ENCODE peak calls at places on chromosomes 6 and 20, in eight cellular contexts. E, X, Y, U, Z, R, J and S are unnamed samples.

GRCh38 chr6:46772038-46772437 is 21.2 kb upstream of the MEP1A start:
- DNase-seq in U (no peak), R (no peak), J (no peak), X (no peak), Y (no peak), E (no peak), Z (no peak), S (no peak)

GRCh38 chr6:129943637-129944271 is 74.6 kb upstream of the L3MBTL3 start:
- DNase-seq in R (no peak), U (no peak), Y (no peak), J (no peak), Z (no peak), E (no peak), X (no peak), S (no peak)

GRCh38 chr20:45373353-45374100 is 4.6 kb downstream of the TP53TG5 start:
- DNase-seq in Y (peak), U (peak), Z (peak), E (peak), X (no peak), J (peak), R (peak), S (no peak)

GRCh38 chr20:44057698-44058675 is 129.0 kb downstream of the JPH2 start:
- DNase-seq in E (no peak), J (no peak), Y (peak), Z (no peak), X (no peak), R (no peak), U (no peak), S (no peak)

GRCh38 chr6:138346302-138347195 is 31.2 kb upstream of the SMIM28 start:
- DNase-seq in Z (no peak), Y (peak), J (no peak), E (no peak), X (no peak), R (peak), U (no peak), S (peak)

GRCh38 chr6:90294989-90295853 is 1.4 kb downstream of the BACH2 start:
- DNase-seq in R (peak), Y (peak), U (peak), E (no peak), J (peak), Z (peak), X (no peak), S (no peak)

GRCh38 chr20:23368316-23369110 is 6.5 kb downstream of the GZF1 start:
- DNase-seq in E (no peak), U (no peak), R (no peak), X (no peak), J (no peak), Y (peak), Z (no peak), S (no peak)

GRCh38 chr6:39947611-39948068 is 13.4 kb upstream of the MOCS1 start:
- DNase-seq in Z (no peak), R (no peak), J (no peak), X (no peak), U (no peak), Y (no peak), E (no peak), S (no peak)

GRCh38 chr6:29651413-29652197 is 5.3 kb upstream of the MOG start:
- DNase-seq in E (peak), Z (no peak), J (peak), X (no peak), U (no peak), R (peak), Y (peak), S (no peak)

GRCh38 chr6:169416249-169416648 is 162.6 kb upstream of the THBS2 start:
- DNase-seq in J (no peak), U (no peak), Y (no peak), X (no peak), E (no peak), Z (no peak), R (no peak), S (no peak)

GRCh38 chr6:15870354-15871043 is 207.7 kb upstream of the DTNBP1 start:
- DNase-seq in E (no peak), Z (no peak), X (no peak), U (no peak), Y (peak), R (peak), J (no peak), S (no peak)

GRCh38 chr6:37824170-37824569 is 4.6 kb downstream of the ZFAND3 start:
- DNase-seq in Y (no peak), Z (no peak), E (no peak), U (no peak), R (no peak), X (no peak), J (no peak), S (no peak)

GRCh38 chr6:11785953-11786579 is 7.5 kb upstream of the ADTRP start:
- DNase-seq in Z (peak), X (no peak), R (no peak), Y (no peak), U (no peak), J (no peak), E (no peak), S (no peak)

GRCh38 chr20:63009988-63010769 is 3.4 kb upstream of the BHLHE23 start:
- DNase-seq in Z (peak), J (no peak), R (peak), X (no peak), Y (no peak), U (no peak), E (no peak), S (no peak)

GRCh38 chr20:47719211-47719610 is 66.1 kb downstream of the SULF2 start:
- DNase-seq in R (no peak), Z (no peak), J (no peak), E (no peak), U (no peak), X (no peak), Y (no peak), S (no peak)

GRCh38 chr6:75368151-75368779 is 83.7 kb upstream of the TMEM30A start:
- DNase-seq in X (no peak), Y (no peak), Z (peak), E (peak), R (peak), J (peak), U (no peak), S (peak)

GRCh38 chr6:18423426-18423825 is 36.3 kb downstream of the RNF144B start:
- DNase-seq in E (no peak), Z (no peak), X (no peak), Y (no peak), R (no peak), J (no peak), U (no peak), S (no peak)

GRCh38 chr6:29653452-29654038 is 3.3 kb upstream of the MOG start:
- DNase-seq in X (peak), Z (peak), Y (peak), J (peak), U (no peak), R (peak), E (peak), S (no peak)

GRCh38 chr20:60209048-60209447 is 250.8 kb downstream of the CDH26 start:
- DNase-seq in U (no peak), Z (no peak), E (no peak), R (no peak), J (no peak), Y (no peak), X (no peak), S (no peak)

GRCh38 chr6:135830971-135831370 is 20.5 kb upstream of the PDE7B start:
- DNase-seq in E (no peak), Y (no peak), X (no peak), Z (no peak), J (no peak), R (no peak), U (no peak), S (no peak)

GRCh38 chr20:59204201-59204894 is 40.7 kb downstream of the ZNF831 start:
- DNase-seq in J (no peak), R (no peak), X (no peak), Y (no peak), Z (no peak), E (no peak), U (no peak), S (no peak)

GRCh38 chr6:24872769-24873168 is 63.0 kb downstream of the RIPOR2 start:
- DNase-seq in U (no peak), Y (no peak), R (no peak), X (no peak), J (peak), E (no peak), Z (no peak), S (no peak)

GRCh38 chr6:3139090-3139903 is 18.0 kb downstream of the TUBB2A start:
- DNase-seq in X (peak), J (no peak), Y (peak), Z (peak), E (peak), U (no peak), R (peak), S (no peak)

GRCh38 chr6:142810952-142811514 is 133.9 kb downstream of the HIVEP2 start:
- DNase-seq in U (no peak), J (no peak), E (no peak), X (peak), Z (no peak), R (no peak), Y (peak), S (no peak)

GRCh38 chr20:45016089-45016641 is 49.9 kb downstream of the STK4 start:
- DNase-seq in J (peak), U (no peak), X (no peak), Z (no peak), E (no peak), R (no peak), Y (peak), S (no peak)

GRCh38 chr6:107458687-107459282 is 579 bp downstream of the PDSS2 start:
- DNase-seq in U (no peak), R (peak), X (no peak), Y (peak), J (peak), E (peak), Z (no peak), S (no peak)

GRCh38 chr20:48926816-48927215 is 5.3 kb downstream of the ARFGEF2 start:
- DNase-seq in U (no peak), X (no peak), E (no peak), Z (no peak), J (no peak), Y (no peak), R (no peak), S (no peak)

GRCh38 chr6:24788031-24788665 is 10.6 kb downstream of the ARMH2 start:
- DNase-seq in Z (no peak), U (no peak), E (no peak), X (no peak), Y (no peak), R (peak), J (no peak), S (no peak)

GRCh38 chr20:9930142-9930541 is 91.3 kb upstream of the PAK5 start:
- DNase-seq in R (peak), Z (no peak), X (no peak), J (no peak), U (no peak), Y (no peak), E (no peak), S (no peak)

GRCh38 chr6:156886409-156886808 is 109.2 kb downstream of the ARID1B start:
- DNase-seq in X (no peak), U (no peak), E (no peak), Y (no peak), J (no peak), R (no peak), Z (no peak), S (no peak)

GRCh38 chr6:85126448-85127178 is 323.3 kb upstream of the NT5E start:
- DNase-seq in X (no peak), U (peak), Y (peak), Z (peak), R (peak), E (peak), J (peak), S (no peak)

GRCh38 chr6:54426995-54427394 is 118.8 kb downstream of the TINAG start:
- DNase-seq in E (no peak), U (no peak), Z (no peak), Y (no peak), X (no peak), J (no peak), R (no peak), S (no peak)

GRCh38 chr6:87905101-87905517 is 142.5 kb upstream of the SPACA1 start:
- DNase-seq in R (peak), E (no peak), J (no peak), X (no peak), Z (no peak), Y (no peak), U (no peak), S (no peak)

GRCh38 chr6:161548713-161549112 is 274.9 kb upstream of the AGPAT4 start:
- DNase-seq in Y (no peak), E (no peak), Z (no peak), X (no peak), J (no peak), U (no peak), R (no peak), S (no peak)

GRCh38 chr6:30802731-30803130 is 58.4 kb upstream of the IER3 start:
- DNase-seq in U (no peak), X (no peak), Y (no peak), R (no peak), J (no peak), E (no peak), Z (no peak), S (no peak)

GRCh38 chr6:89794324-89794723 is 25.3 kb downstream of the MDN1 start:
- DNase-seq in Z (no peak), J (no peak), U (no peak), Y (no peak), E (no peak), R (no peak), X (no peak), S (no peak)

GRCh38 chr6:154350293-154350692 is 6.3 kb downstream of the IPCEF1 start:
- DNase-seq in E (no peak), J (no peak), R (no peak), U (no peak), X (no peak), Y (no peak), Z (no peak), S (no peak)

GRCh38 chr6:117906454-117906904 is 585 bp upstream of the SLC35F1 start:
- DNase-seq in J (no peak), Z (no peak), Y (no peak), R (no peak), E (no peak), U (no peak), X (no peak), S (no peak)

GRCh38 chr6:37171141-37171969 is 1.4 kb downstream of the PIM1 start:
- DNase-seq in X (no peak), E (no peak), R (no peak), U (peak), J (peak), Z (peak), Y (peak), S (no peak)

GRCh38 chr6:166769648-166770047 is 142.6 kb upstream of the RPS6KA2 start:
- DNase-seq in J (no peak), X (no peak), U (no peak), R (no peak), Y (no peak), Z (no peak), E (no peak), S (no peak)

GRCh38 chr6:166771701-166772100 is 144.7 kb upstream of the RPS6KA2 start:
- DNase-seq in E (no peak), R (no peak), U (no peak), Y (no peak), Z (no peak), X (no peak), J (no peak), S (no peak)

GRCh38 chr6:166772518-166772917 is 145.5 kb upstream of the RPS6KA2 start:
- DNase-seq in J (no peak), Z (no peak), U (no peak), X (no peak), Y (no peak), E (no peak), R (no peak), S (no peak)

GRCh38 chr6:166768761-166769160 is 141.7 kb upstream of the RPS6KA2 start:
- DNase-seq in J (no peak), E (no peak), R (no peak), U (no peak), X (no peak), Z (no peak), Y (no peak), S (no peak)

GRCh38 chr6:166770216-166771116 is 143.4 kb upstream of the RPS6KA2 start:
- DNase-seq in Z (no peak), U (no peak), J (no peak), X (no peak), R (no peak), E (no peak), Y (no peak), S (no peak)
- TF ChIP-seq CTCF in Z (no peak), U (no peak), J (peak), X (peak), R (no peak), E (no peak), Y (peak), S (peak)

DNA sequence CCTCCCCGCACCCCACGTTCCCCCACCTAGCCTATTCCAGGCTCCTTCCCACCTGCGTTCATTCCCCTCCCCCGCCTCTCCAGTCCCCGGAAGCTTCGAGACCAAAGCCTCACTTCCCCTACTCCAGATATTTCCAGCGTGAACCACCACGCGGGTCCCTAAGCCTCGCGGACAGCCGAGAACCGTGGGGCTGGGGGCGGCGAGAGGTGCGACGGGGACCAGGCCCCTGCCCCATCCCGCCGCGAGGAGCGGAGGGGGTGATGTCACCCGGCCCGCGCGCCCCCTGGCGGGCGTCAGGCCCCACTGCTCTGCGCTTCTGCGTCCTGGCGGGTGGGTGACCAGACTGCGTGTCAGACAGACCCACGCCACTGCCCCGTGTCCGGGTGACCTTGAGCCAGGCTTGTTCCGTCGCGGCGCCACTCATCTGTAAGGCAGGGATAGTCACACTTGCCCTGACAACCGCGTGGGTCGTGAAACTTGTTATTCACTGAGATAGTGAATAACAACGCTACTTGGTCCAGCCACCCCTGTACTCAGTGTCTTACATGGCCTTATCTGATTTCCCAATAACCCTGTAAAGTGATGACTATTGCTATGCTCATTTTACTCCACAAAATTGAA is 9.0 kb upstream of the HSP90AB1 start:
- DNase-seq in U (peak), R (no peak), J (peak), E (peak), X (no peak), Z (peak), Y (peak), S (no peak)
- H3K4me3 ChIP-seq in U (peak), R (peak), J (peak), E (peak), X (peak), Z (peak), Y (peak), S (peak)

DNA sequence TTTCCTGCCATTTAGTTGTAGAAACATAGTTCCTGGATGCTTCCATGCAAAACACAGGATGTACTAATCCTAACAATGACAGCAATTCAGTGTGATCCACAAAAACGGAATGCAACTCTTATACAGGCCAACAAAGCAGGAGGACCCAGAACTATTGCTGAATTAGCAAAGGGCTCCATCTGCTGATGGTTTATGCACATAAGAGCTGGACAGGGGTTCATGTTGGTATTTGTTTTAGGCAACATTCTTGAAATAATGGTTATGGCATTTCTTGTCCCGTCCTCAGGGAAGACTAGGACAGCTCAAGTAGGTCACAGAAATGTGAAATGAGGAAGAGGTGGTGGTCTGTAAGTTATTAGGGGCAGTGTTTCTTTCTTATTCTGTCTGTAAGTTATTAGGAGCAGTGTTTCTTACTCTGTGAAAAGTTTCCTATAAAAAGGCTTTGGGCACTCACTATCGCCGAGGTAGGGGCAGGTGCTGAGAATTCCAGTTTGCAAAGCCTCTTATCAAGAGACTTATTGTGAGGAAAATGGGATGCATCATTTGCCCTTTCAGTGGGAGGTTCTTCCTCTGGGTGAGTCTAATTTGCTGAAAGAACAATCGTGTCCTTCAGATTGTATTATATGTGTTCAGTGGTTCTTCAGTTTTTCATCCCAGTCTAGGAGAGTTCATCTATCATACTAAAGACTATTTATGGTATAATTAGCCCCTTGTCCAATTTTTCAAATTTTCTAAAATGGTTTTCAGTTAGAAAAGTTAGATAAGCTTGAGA is 171.1 kb downstream of the MCHR2 start:
- DNase-seq in J (peak), E (peak), Z (peak), X (peak), R (peak), U (no peak), Y (peak), S (peak)
- TF ChIP-seq CTCF in J (peak), E (peak), Z (peak), X (peak), R (peak), U (no peak), Y (peak), S (peak)

GRCh38 chr6:34969662-34970265 is 80.7 kb downstream of the ANKS1A start:
- DNase-seq in J (no peak), Y (no peak), E (no peak), Z (no peak), R (peak), U (no peak), X (no peak), S (no peak)

GRCh38 chr6:34967461-34967860 is 78.4 kb downstream of the ANKS1A start:
- DNase-seq in E (no peak), X (no peak), U (no peak), Y (peak), Z (no peak), J (no peak), R (no peak), S (no peak)

GRCh38 chr6:34961082-34961481 is 72.0 kb downstream of the ANKS1A start:
- DNase-seq in R (no peak), X (no peak), Z (no peak), J (no peak), U (no peak), E (no peak), Y (no peak), S (no peak)

GRCh38 chr6:34961574-34961973 is 72.5 kb downstream of the ANKS1A start:
- DNase-seq in Z (no peak), Y (no peak), U (no peak), X (no peak), R (no peak), J (no peak), E (no peak), S (no peak)

GRCh38 chr6:34964564-34964963 is 75.5 kb downstream of the ANKS1A start:
- DNase-seq in E (no peak), X (no peak), Z (no peak), U (no peak), R (no peak), Y (peak), J (no peak), S (no peak)
- H3K4me3 ChIP-seq in E (no peak), X (no peak), Z (no peak), U (no peak), R (no peak), Y (no peak), J (no peak), S (no peak)